ENCODE peak calls at places on chromosomes 4 and X, in ten cellular contexts. B is left cardiac atrium; J is HT1080; G is smooth muscle cell of the brain vasculature; A is right atrium auricular region; L is SHP77; E is NCI-H1417; O is activated CD4-positive, alpha-beta T cell treated with anti-CD3 and anti-CD28 coated beads, Interleukin-2, amount 10 ng/mL, durations not matched to agents 7 days and 5 days; F is NCI-H1092 treated with DMSO at 0.1 percent for 48 hours; N is ACHN. H is an unnamed sample.

GRCh38 chrX:152299787-152300186 is 151.3 kb downstream of the GABRA3 start:
- DNase-seq in B (no peak), J (no peak), G (no peak), A (no peak), L (no peak), E (no peak), O (no peak), F (no peak), N (no peak), H (no peak)

GRCh38 chr4:41074227-41074626 is 140.1 kb downstream of the APBB2 start:
- DNase-seq in B (no peak), J (no peak), G (no peak), A (no peak), L (no peak), E (no peak), O (no peak), F (no peak), N (no peak), H (no peak)

GRCh38 chr4:155787113-155787710 is 28.4 kb downstream of the GUCY1B1 start:
- DNase-seq in B (no peak), J (peak; percentile 65), G (no peak), A (no peak), L (peak; percentile 11), E (no peak), O (peak; percentile 33), F (peak; percentile 43), N (peak; percentile 73), H (peak; percentile 65)

GRCh38 chrX:24082446-24082845 is 27.7 kb downstream of the EIF2S3 start:
- DNase-seq in B (no peak), J (no peak), G (no peak), A (no peak), L (no peak), E (no peak), O (no peak), F (no peak), N (no peak), H (no peak)

GRCh38 chr4:24433515-24434192 is 150.7 kb downstream of the DHX15 start:
- DNase-seq in B (no peak), J (no peak), G (no peak), A (no peak), L (no peak), E (no peak), O (no peak), F (no peak), N (no peak), H (no peak)

GRCh38 chr4:23458061-23458460 is 431.8 kb downstream of the PPARGC1A start:
- DNase-seq in B (no peak), J (peak; percentile 11), G (no peak), A (no peak), L (no peak), E (peak; percentile 48), O (no peak), F (no peak), N (no peak), H (no peak)

GRCh38 chrX:33741807-33742206 is 390.3 kb downstream of the FAM47A start:
- DNase-seq in B (no peak), J (peak; percentile 13), G (no peak), A (no peak), L (peak; percentile 4), E (no peak), O (no peak), F (no peak), N (no peak), H (no peak)

GRCh38 chr4:8103991-8104390 is 54.6 kb downstream of the ABLIM2 start:
- DNase-seq in B (no peak), J (no peak), G (no peak), A (no peak), L (no peak), E (no peak), O (no peak), F (no peak), N (no peak), H (no peak)

GRCh38 chrX:150080497-150080896 is 142.2 kb upstream of the EOLA2 start:
- DNase-seq in B (no peak), J (no peak), G (no peak), A (no peak), L (no peak), E (no peak), O (no peak), F (no peak), N (no peak), H (no peak)

GRCh38 chrX:106948641-106949040 is 28.4 kb downstream of the CLDN2 start:
- DNase-seq in B (no peak), J (peak; percentile 16), G (no peak), A (no peak), L (no peak), E (no peak), O (no peak), F (no peak), N (no peak), H (no peak)

GRCh38 chrX:45553417-45553816 is 352.7 kb upstream of the DIPK2B start:
- DNase-seq in B (no peak), J (no peak), G (no peak), A (no peak), L (no peak), E (no peak), O (no peak), F (no peak), N (no peak), H (no peak)